ENCODE peak calls at places on chromosomes 16 and 17, in ten cellular contexts. V is WERI-Rb-1, J is fibroblast of lung, E is endodermal cell, G is stomach, H is cardiac fibroblast, T is AG04450, P is OCI-LY7, K is uterus, X is heart left ventricle. U is an unnamed sample.

GRCh38 chr16:889586-889985 is 81.2 kb downstream of the LMF1 start:
- DNase-seq in V (no peak), J (no peak), E (no peak), G (no peak), H (no peak), T (no peak), P (no peak), K (no peak), X (peak; percentile 11), U (no peak)

GRCh38 chr16:81238296-81239011 is at the start of gene BCO1:
- DNase-seq in V (peak; percentile 12), J (peak; percentile 64), E (peak; percentile 76), G (peak; percentile 56), H (peak; percentile 52), T (peak; percentile 18), P (no peak), K (peak; percentile 31), X (no peak), U (peak; percentile 87)

GRCh38 chr17:35846055-35846809 is 22.5 kb downstream of the HEATR9 start:
- DNase-seq in V (no peak), J (no peak), E (no peak), G (no peak), H (no peak), T (no peak), P (no peak), K (no peak), X (no peak), U (no peak)

GRCh38 chr16:31064882-31065461 is 9.1 kb downstream of the ZNF668 start:
- DNase-seq in V (peak; percentile 91), J (peak; percentile 93), E (no peak), G (no peak), H (peak; percentile 98), T (peak; percentile 89), P (no peak), K (peak; percentile 65), X (peak; percentile 79), U (peak; percentile 61)

GRCh38 chr16:81632392-81633146 is 146.5 kb upstream of the PLCG2 start:
- DNase-seq in V (no peak), J (peak; percentile 89), E (no peak), G (peak; percentile 49), H (peak; percentile 52), T (no peak), P (no peak), K (no peak), X (no peak), U (no peak)

GRCh38 chr16:51731160-51731559 is 580.1 kb upstream of the SALL1 start:
- DNase-seq in V (no peak), J (no peak), E (no peak), G (no peak), H (no peak), T (no peak), P (no peak), K (no peak), X (no peak), U (no peak)

GRCh38 chr16:22213236-22213635 is 7.2 kb downstream of the EEF2K start:
- DNase-seq in V (no peak), J (no peak), E (no peak), G (no peak), H (no peak), T (no peak), P (no peak), K (peak; percentile 49), X (no peak), U (no peak)

GRCh38 chr17:17547210-17547764 is 44.2 kb downstream of the PEMT start:
- DNase-seq in V (no peak), J (no peak), E (no peak), G (no peak), H (no peak), T (no peak), P (no peak), K (no peak), X (peak; percentile 74), U (no peak)

GRCh38 chr16:89150090-89150835 is 21.3 kb upstream of the CDH15 start:
- DNase-seq in V (no peak), J (no peak), E (no peak), G (no peak), H (no peak), T (no peak), P (no peak), K (no peak), X (no peak), U (no peak)

GRCh38 chr17:22507823-22508222 is 815.5 kb downstream of the KCNJ18 start:
- DNase-seq in V (peak; percentile 28), J (no peak), E (no peak), G (no peak), H (peak; percentile 1), T (no peak), P (peak; percentile 48), K (no peak), X (no peak), U (no peak)

GRCh38 chr17:42683407-42684031 is 1.2 kb downstream of the CNTNAP1 start:
- DNase-seq in V (no peak), J (no peak), E (peak; percentile 73), G (peak; percentile 63), H (no peak), T (no peak), P (no peak), K (peak; percentile 60), X (peak; percentile 57), U (peak; percentile 58)

GRCh38 chr17:42680331-42680808 is 1.3 kb downstream of the CCR10 start:
- DNase-seq in V (peak; percentile 82), J (no peak), E (no peak), G (no peak), H (peak; percentile 42), T (no peak), P (peak; percentile 15), K (peak; percentile 73), X (peak; percentile 48), U (no peak)

GRCh38 chr17:42682400-42683384 is at the start of gene CNTNAP1:
- DNase-seq in V (peak; percentile 91), J (peak; percentile 69), E (peak; percentile 90), G (peak; percentile 51), H (peak; percentile 81), T (no peak), P (no peak), K (peak; percentile 72), X (peak; percentile 77), U (peak; percentile 89)

GRCh38 chr17:42684033-42684625 is 1.8 kb downstream of the CNTNAP1 start:
- DNase-seq in V (no peak), J (no peak), E (no peak), G (peak; percentile 44), H (no peak), T (no peak), P (no peak), K (no peak), X (no peak), U (no peak)

DNA sequence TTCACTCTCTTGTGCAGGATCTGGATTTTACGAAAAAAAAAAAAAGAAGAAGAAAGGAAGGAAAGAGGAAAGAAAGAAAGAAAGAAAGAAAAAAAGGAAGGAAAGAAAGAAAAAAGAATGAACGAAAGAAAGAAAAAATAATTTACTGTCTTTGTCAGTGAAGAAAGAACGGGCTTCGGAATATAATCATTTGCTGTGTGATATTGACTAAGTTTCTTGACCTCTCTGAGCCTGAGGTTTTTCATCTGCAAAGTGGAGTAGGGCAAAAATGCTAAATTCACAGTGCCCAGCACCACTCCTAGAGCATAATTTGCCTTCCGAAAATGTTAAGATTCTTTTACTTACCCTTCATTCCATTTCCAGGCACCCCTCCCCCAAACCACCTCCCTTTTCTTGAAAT is 333 bp upstream of the CCR10 start:
- DNase-seq in V (no peak), J (no peak), E (no peak), G (no peak), H (no peak), T (no peak), P (no peak), K (no peak), X (no peak), U (no peak)
- H3K4me3 ChIP-seq in V (peak overlapping the region; percentile 65), J (peak overlapping the region; percentile 88), E (peak overlapping the region; percentile 77), G (peak overlapping the region; percentile 50), H (peak overlapping the region; percentile 74), T (peak overlapping the region; percentile 78), P (peak overlapping the region; percentile 42), K (peak overlapping the region; percentile 48), X (peak overlapping the region; percentile 50), U (peak overlapping the region; percentile 68)

GRCh38 chr17:7574176-7574953 is 5.1 kb upstream of the CD68 start:
- DNase-seq in V (no peak), J (peak; percentile 39), E (peak; percentile 45), G (no peak), H (peak; percentile 35), T (no peak), P (no peak), K (no peak), X (no peak), U (no peak)

GRCh38 chr17:7572588-7573323 is 6.7 kb upstream of the CD68 start:
- DNase-seq in V (peak; percentile 99), J (peak; percentile 99), E (peak; percentile 100), G (peak; percentile 100), H (peak; percentile 100), T (peak; percentile 98), P (peak; percentile 99), K (peak; percentile 99), X (peak; percentile 99), U (peak; percentile 99)

GRCh38 chr17:7573324-7574080 is 5.9 kb upstream of the CD68 start:
- DNase-seq in V (peak; percentile 89), J (peak; percentile 96), E (peak; percentile 95), G (peak; percentile 86), H (peak; percentile 94), T (peak; percentile 77), P (peak; percentile 92), K (peak; percentile 92), X (peak; percentile 92), U (peak; percentile 94)

GRCh38 chr17:7570351-7570750 is 8.6 kb downstream of the SENP3 start:
- DNase-seq in V (no peak), J (no peak), E (no peak), G (no peak), H (no peak), T (no peak), P (no peak), K (no peak), X (no peak), U (no peak)

GRCh38 chr17:7572338-7572587 is 7.2 kb upstream of the CD68 start:
- DNase-seq in V (no peak), J (no peak), E (no peak), G (no peak), H (no peak), T (no peak), P (no peak), K (no peak), X (no peak), U (no peak)
- H3K4me3 ChIP-seq in V (peak overlapping the region; percentile 55), J (peak overlapping the region; percentile 59), E (peak overlapping the region; percentile 89), G (peak overlapping the region; percentile 49), H (peak overlapping the region; percentile 46), T (peak overlapping the region; percentile 72), P (peak overlapping the region; percentile 99), K (peak overlapping the region; percentile 40), X (peak overlapping the region; percentile 99), U (peak overlapping the region; percentile 42)

GRCh38 chr17:44575408-44575807 is 18.1 kb downstream of the FZD2 start:
- DNase-seq in V (no peak), J (no peak), E (no peak), G (no peak), H (no peak), T (no peak), P (no peak), K (no peak), X (no peak), U (no peak)
- H3K4me3 ChIP-seq in V (no peak overlapping the region), J (no peak overlapping the region), E (no peak overlapping the region), G (no peak overlapping the region), H (no peak overlapping the region), T (no peak overlapping the region), P (no peak overlapping the region), K (no peak overlapping the region), X (no peak overlapping the region), U (no peak overlapping the region)

DNA sequence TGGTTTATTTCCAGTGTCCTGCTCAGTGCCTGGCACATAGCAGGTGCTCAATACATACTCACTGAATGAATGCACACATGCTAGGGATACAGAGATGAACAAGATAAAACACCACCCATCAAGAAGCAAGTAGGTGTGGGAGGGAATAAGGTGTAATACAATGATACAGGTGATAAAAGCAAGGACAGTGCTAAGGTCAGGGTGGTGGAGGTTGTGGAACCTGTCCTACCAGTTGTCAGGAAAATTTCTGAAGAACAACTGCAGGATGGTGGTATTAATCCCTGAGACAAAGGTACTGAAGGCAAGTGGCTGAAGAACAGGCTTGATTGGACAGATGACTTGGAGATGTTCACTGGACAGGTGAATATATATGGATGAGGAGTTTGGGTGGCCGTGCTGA is 1.8 kb downstream of the KNOP1 start:
- DNase-seq in V (no peak), J (no peak), E (no peak), G (no peak), H (no peak), T (no peak), P (no peak), K (no peak), X (no peak), U (no peak)
- H3K4me3 ChIP-seq in V (no peak overlapping the region), J (peak overlapping the region; percentile 88), E (peak overlapping the region; percentile 99), G (no peak overlapping the region), H (no peak overlapping the region), T (peak overlapping the region; percentile 90), P (peak overlapping the region; percentile 88), K (peak overlapping the region; percentile 99), X (peak overlapping the region; percentile 83), U (peak overlapping the region; percentile 87)

U was measured in neural progenitor cell.